ENCODE peak calls at places on chromosomes 13 and 19, in eight cellular contexts. One of them, this sample, is unnamed.

GRCh38 chr19:4303778-4304508 is 455 bp upstream of the FSD1 start:
- DNase-seq in AG08395: no peak
- DNase-seq in left ventricle myocardium superior: no peak
- DNase-seq in ecto neural progenitor cell: no peak
- DNase-seq in RCC 7860: no peak
- DNase-seq in left lung: no peak
- DNase-seq in AG09309: no peak
- DNase-seq in activated CD8-positive, alpha-beta memory T cell treated with anti-CD3 and anti-CD28 coated beads, Interleukin-2, amount 10 ng/mL, durations not matched to agents 7 days and 5 days: peak
- DNase-seq in this sample: no peak

GRCh38 chr13:39364797-39365468 is 238.1 kb downstream of the LHFPL6 start:
- DNase-seq in AG08395: peak
- DNase-seq in left ventricle myocardium superior: no peak
- DNase-seq in ecto neural progenitor cell: no peak
- DNase-seq in RCC 7860: no peak
- DNase-seq in left lung: no peak
- DNase-seq in AG09309: peak
- DNase-seq in activated CD8-positive, alpha-beta memory T cell treated with anti-CD3 and anti-CD28 coated beads, Interleukin-2, amount 10 ng/mL, durations not matched to agents 7 days and 5 days: no peak
- DNase-seq in this sample: no peak

GRCh38 chr19:15288146-15288963 is 44.0 kb downstream of the BRD4 start:
- DNase-seq in AG08395: peak
- DNase-seq in left ventricle myocardium superior: peak
- DNase-seq in ecto neural progenitor cell: no peak
- DNase-seq in RCC 7860: no peak
- DNase-seq in left lung: peak
- DNase-seq in AG09309: no peak
- DNase-seq in activated CD8-positive, alpha-beta memory T cell treated with anti-CD3 and anti-CD28 coated beads, Interleukin-2, amount 10 ng/mL, durations not matched to agents 7 days and 5 days: no peak
- DNase-seq in this sample: no peak

GRCh38 chr19:37928527-37929286 is 21.7 kb downstream of the SIPA1L3 start:
- DNase-seq in AG08395: no peak
- DNase-seq in left ventricle myocardium superior: no peak
- DNase-seq in ecto neural progenitor cell: no peak
- DNase-seq in RCC 7860: no peak
- DNase-seq in left lung: no peak
- DNase-seq in AG09309: no peak
- DNase-seq in activated CD8-positive, alpha-beta memory T cell treated with anti-CD3 and anti-CD28 coated beads, Interleukin-2, amount 10 ng/mL, durations not matched to agents 7 days and 5 days: no peak
- DNase-seq in this sample: no peak

GRCh38 chr19:46697142-46697960 is 19.6 kb downstream of the PRKD2 start:
- DNase-seq in AG08395: peak
- DNase-seq in left ventricle myocardium superior: peak
- DNase-seq in ecto neural progenitor cell: peak
- DNase-seq in RCC 7860: no peak
- DNase-seq in left lung: peak
- DNase-seq in AG09309: no peak
- DNase-seq in activated CD8-positive, alpha-beta memory T cell treated with anti-CD3 and anti-CD28 coated beads, Interleukin-2, amount 10 ng/mL, durations not matched to agents 7 days and 5 days: peak
- DNase-seq in this sample: peak

GRCh38 chr19:15448778-15449619 is 757 bp downstream of the WIZ start:
- DNase-seq in AG08395: peak
- DNase-seq in left ventricle myocardium superior: no peak
- DNase-seq in ecto neural progenitor cell: no peak
- DNase-seq in RCC 7860: no peak
- DNase-seq in left lung: peak
- DNase-seq in AG09309: no peak
- DNase-seq in activated CD8-positive, alpha-beta memory T cell treated with anti-CD3 and anti-CD28 coated beads, Interleukin-2, amount 10 ng/mL, durations not matched to agents 7 days and 5 days: no peak
- DNase-seq in this sample: peak

GRCh38 chr19:51735759-51736449 is 12.1 kb upstream of the HAS1 start:
- DNase-seq in AG08395: peak
- DNase-seq in left ventricle myocardium superior: peak
- DNase-seq in ecto neural progenitor cell: no peak
- DNase-seq in RCC 7860: peak
- DNase-seq in left lung: peak
- DNase-seq in AG09309: peak
- DNase-seq in activated CD8-positive, alpha-beta memory T cell treated with anti-CD3 and anti-CD28 coated beads, Interleukin-2, amount 10 ng/mL, durations not matched to agents 7 days and 5 days: no peak
- DNase-seq in this sample: no peak

GRCh38 chr19:49133621-49134454 is 14.5 kb downstream of the PPFIA3 start:
- DNase-seq in AG08395: peak
- DNase-seq in left ventricle myocardium superior: peak
- DNase-seq in ecto neural progenitor cell: peak
- DNase-seq in RCC 7860: no peak
- DNase-seq in left lung: peak
- DNase-seq in AG09309: no peak
- DNase-seq in activated CD8-positive, alpha-beta memory T cell treated with anti-CD3 and anti-CD28 coated beads, Interleukin-2, amount 10 ng/mL, durations not matched to agents 7 days and 5 days: peak
- DNase-seq in this sample: peak

GRCh38 chr13:20706661-20707060 is 3.2 kb downstream of the IL17D start:
- DNase-seq in AG08395: no peak
- DNase-seq in left ventricle myocardium superior: no peak
- DNase-seq in ecto neural progenitor cell: no peak
- DNase-seq in RCC 7860: no peak
- DNase-seq in left lung: no peak
- DNase-seq in AG09309: no peak
- DNase-seq in activated CD8-positive, alpha-beta memory T cell treated with anti-CD3 and anti-CD28 coated beads, Interleukin-2, amount 10 ng/mL, durations not matched to agents 7 days and 5 days: no peak
- DNase-seq in this sample: no peak

GRCh38 chr13:24185591-24186232 is 25.2 kb downstream of the SPATA13 start:
- DNase-seq in AG08395: no peak
- DNase-seq in left ventricle myocardium superior: no peak
- DNase-seq in ecto neural progenitor cell: no peak
- DNase-seq in RCC 7860: no peak
- DNase-seq in left lung: no peak
- DNase-seq in AG09309: no peak
- DNase-seq in activated CD8-positive, alpha-beta memory T cell treated with anti-CD3 and anti-CD28 coated beads, Interleukin-2, amount 10 ng/mL, durations not matched to agents 7 days and 5 days: no peak
- DNase-seq in this sample: no peak

GRCh38 chr13:28128926-28129325 is 9.4 kb upstream of the PAN3 start:
- DNase-seq in AG08395: no peak
- DNase-seq in left ventricle myocardium superior: no peak
- DNase-seq in ecto neural progenitor cell: no peak
- DNase-seq in RCC 7860: no peak
- DNase-seq in left lung: no peak
- DNase-seq in AG09309: no peak
- DNase-seq in activated CD8-positive, alpha-beta memory T cell treated with anti-CD3 and anti-CD28 coated beads, Interleukin-2, amount 10 ng/mL, durations not matched to agents 7 days and 5 days: no peak
- DNase-seq in this sample: no peak

GRCh38 chr13:109816979-109817275 is 30.5 kb upstream of the IRS2 start:
- DNase-seq in AG08395: peak
- DNase-seq in left ventricle myocardium superior: no peak
- DNase-seq in ecto neural progenitor cell: no peak
- DNase-seq in RCC 7860: no peak
- DNase-seq in left lung: no peak
- DNase-seq in AG09309: no peak
- DNase-seq in activated CD8-positive, alpha-beta memory T cell treated with anti-CD3 and anti-CD28 coated beads, Interleukin-2, amount 10 ng/mL, durations not matched to agents 7 days and 5 days: no peak
- DNase-seq in this sample: no peak

GRCh38 chr19:42024622-42025111 is 30.6 kb upstream of the ATP1A3 start:
- DNase-seq in AG08395: peak
- DNase-seq in left ventricle myocardium superior: peak
- DNase-seq in ecto neural progenitor cell: no peak
- DNase-seq in RCC 7860: no peak
- DNase-seq in left lung: no peak
- DNase-seq in AG09309: peak
- DNase-seq in activated CD8-positive, alpha-beta memory T cell treated with anti-CD3 and anti-CD28 coated beads, Interleukin-2, amount 10 ng/mL, durations not matched to agents 7 days and 5 days: no peak
- DNase-seq in this sample: peak

GRCh38 chr19:49407482-49408015 is 15.7 kb downstream of the PTH2 start:
- DNase-seq in AG08395: no peak
- DNase-seq in left ventricle myocardium superior: no peak
- DNase-seq in ecto neural progenitor cell: no peak
- DNase-seq in RCC 7860: no peak
- DNase-seq in left lung: no peak
- DNase-seq in AG09309: no peak
- DNase-seq in activated CD8-positive, alpha-beta memory T cell treated with anti-CD3 and anti-CD28 coated beads, Interleukin-2, amount 10 ng/mL, durations not matched to agents 7 days and 5 days: no peak
- DNase-seq in this sample: no peak

GRCh38 chr19:13275016-13275722 is 125.0 kb downstream of the IER2 start:
- DNase-seq in AG08395: no peak
- DNase-seq in left ventricle myocardium superior: no peak
- DNase-seq in ecto neural progenitor cell: no peak
- DNase-seq in RCC 7860: peak
- DNase-seq in left lung: no peak
- DNase-seq in AG09309: no peak
- DNase-seq in activated CD8-positive, alpha-beta memory T cell treated with anti-CD3 and anti-CD28 coated beads, Interleukin-2, amount 10 ng/mL, durations not matched to agents 7 days and 5 days: peak
- DNase-seq in this sample: no peak

GRCh38 chr13:113905942-113906341 is 42.1 kb upstream of the GAS6 start:
- DNase-seq in AG08395: no peak
- DNase-seq in left ventricle myocardium superior: peak
- DNase-seq in ecto neural progenitor cell: no peak
- DNase-seq in RCC 7860: no peak
- DNase-seq in left lung: no peak
- DNase-seq in AG09309: no peak
- DNase-seq in activated CD8-positive, alpha-beta memory T cell treated with anti-CD3 and anti-CD28 coated beads, Interleukin-2, amount 10 ng/mL, durations not matched to agents 7 days and 5 days: peak
- DNase-seq in this sample: peak

GRCh38 chr13:23934481-23934880 is 37.2 kb upstream of the C1QTNF9B start:
- DNase-seq in AG08395: no peak
- DNase-seq in left ventricle myocardium superior: no peak
- DNase-seq in ecto neural progenitor cell: no peak
- DNase-seq in RCC 7860: no peak
- DNase-seq in left lung: no peak
- DNase-seq in AG09309: peak
- DNase-seq in activated CD8-positive, alpha-beta memory T cell treated with anti-CD3 and anti-CD28 coated beads, Interleukin-2, amount 10 ng/mL, durations not matched to agents 7 days and 5 days: no peak
- DNase-seq in this sample: no peak

GRCh38 chr19:7288977-7289376 is 5.2 kb downstream of the INSR start:
- DNase-seq in AG08395: no peak
- DNase-seq in left ventricle myocardium superior: no peak
- DNase-seq in ecto neural progenitor cell: no peak
- DNase-seq in RCC 7860: no peak
- DNase-seq in left lung: no peak
- DNase-seq in AG09309: no peak
- DNase-seq in activated CD8-positive, alpha-beta memory T cell treated with anti-CD3 and anti-CD28 coated beads, Interleukin-2, amount 10 ng/mL, durations not matched to agents 7 days and 5 days: no peak
- DNase-seq in this sample: no peak

GRCh38 chr19:17215125-17215971 is at the start of gene USE1:
- DNase-seq in AG08395: peak
- DNase-seq in left ventricle myocardium superior: peak
- DNase-seq in ecto neural progenitor cell: peak
- DNase-seq in RCC 7860: peak
- DNase-seq in left lung: peak
- DNase-seq in AG09309: peak
- DNase-seq in activated CD8-positive, alpha-beta memory T cell treated with anti-CD3 and anti-CD28 coated beads, Interleukin-2, amount 10 ng/mL, durations not matched to agents 7 days and 5 days: peak
- DNase-seq in this sample: peak

GRCh38 chr13:113842336-113843062 is 21.4 kb downstream of the GAS6 start:
- DNase-seq in AG08395: no peak
- DNase-seq in left ventricle myocardium superior: no peak
- DNase-seq in ecto neural progenitor cell: no peak
- DNase-seq in RCC 7860: no peak
- DNase-seq in left lung: no peak
- DNase-seq in AG09309: no peak
- DNase-seq in activated CD8-positive, alpha-beta memory T cell treated with anti-CD3 and anti-CD28 coated beads, Interleukin-2, amount 10 ng/mL, durations not matched to agents 7 days and 5 days: no peak
- DNase-seq in this sample: peak

GRCh38 chr19:40139533-40140287 is 49.0 kb upstream of the ZNF780A start:
- DNase-seq in AG08395: peak
- DNase-seq in left ventricle myocardium superior: no peak
- DNase-seq in ecto neural progenitor cell: no peak
- DNase-seq in RCC 7860: peak
- DNase-seq in left lung: no peak
- DNase-seq in AG09309: peak
- DNase-seq in activated CD8-positive, alpha-beta memory T cell treated with anti-CD3 and anti-CD28 coated beads, Interleukin-2, amount 10 ng/mL, durations not matched to agents 7 days and 5 days: no peak
- DNase-seq in this sample: no peak

GRCh38 chr13:106942558-106942957 is 374.6 kb upstream of the ARGLU1 start:
- DNase-seq in AG08395: no peak
- DNase-seq in left ventricle myocardium superior: no peak
- DNase-seq in ecto neural progenitor cell: no peak
- DNase-seq in RCC 7860: no peak
- DNase-seq in left lung: no peak
- DNase-seq in AG09309: no peak
- DNase-seq in activated CD8-positive, alpha-beta memory T cell treated with anti-CD3 and anti-CD28 coated beads, Interleukin-2, amount 10 ng/mL, durations not matched to agents 7 days and 5 days: no peak
- DNase-seq in this sample: no peak

GRCh38 chr19:34336781-34337271 is 28.2 kb upstream of the GPI start:
- DNase-seq in AG08395: peak
- DNase-seq in left ventricle myocardium superior: no peak
- DNase-seq in ecto neural progenitor cell: no peak
- DNase-seq in RCC 7860: no peak
- DNase-seq in left lung: no peak
- DNase-seq in AG09309: no peak
- DNase-seq in activated CD8-positive, alpha-beta memory T cell treated with anti-CD3 and anti-CD28 coated beads, Interleukin-2, amount 10 ng/mL, durations not matched to agents 7 days and 5 days: peak
- DNase-seq in this sample: no peak

GRCh38 chr19:40242480-40242879 is 16.0 kb upstream of the CCNP start:
- DNase-seq in AG08395: no peak
- DNase-seq in left ventricle myocardium superior: no peak
- DNase-seq in ecto neural progenitor cell: no peak
- DNase-seq in RCC 7860: no peak
- DNase-seq in left lung: peak
- DNase-seq in AG09309: no peak
- DNase-seq in activated CD8-positive, alpha-beta memory T cell treated with anti-CD3 and anti-CD28 coated beads, Interleukin-2, amount 10 ng/mL, durations not matched to agents 7 days and 5 days: no peak
- DNase-seq in this sample: no peak

GRCh38 chr13:42102961-42103688 is 54.7 kb downstream of the DGKH start:
- DNase-seq in AG08395: peak
- DNase-seq in left ventricle myocardium superior: no peak
- DNase-seq in ecto neural progenitor cell: no peak
- DNase-seq in RCC 7860: peak
- DNase-seq in left lung: no peak
- DNase-seq in AG09309: no peak
- DNase-seq in activated CD8-positive, alpha-beta memory T cell treated with anti-CD3 and anti-CD28 coated beads, Interleukin-2, amount 10 ng/mL, durations not matched to agents 7 days and 5 days: no peak
- DNase-seq in this sample: no peak

GRCh38 chr19:29714371-29714952 is 599 bp downstream of the C19orf12 start:
- DNase-seq in AG08395: no peak
- DNase-seq in left ventricle myocardium superior: no peak
- DNase-seq in ecto neural progenitor cell: no peak
- DNase-seq in RCC 7860: no peak
- DNase-seq in left lung: peak
- DNase-seq in AG09309: no peak
- DNase-seq in activated CD8-positive, alpha-beta memory T cell treated with anti-CD3 and anti-CD28 coated beads, Interleukin-2, amount 10 ng/mL, durations not matched to agents 7 days and 5 days: no peak
- DNase-seq in this sample: no peak

GRCh38 chr19:33812388-33813330 is 16.0 kb downstream of the KCTD15 start:
- DNase-seq in AG08395: no peak
- DNase-seq in left ventricle myocardium superior: no peak
- DNase-seq in ecto neural progenitor cell: peak
- DNase-seq in RCC 7860: no peak
- DNase-seq in left lung: no peak
- DNase-seq in AG09309: no peak
- DNase-seq in activated CD8-positive, alpha-beta memory T cell treated with anti-CD3 and anti-CD28 coated beads, Interleukin-2, amount 10 ng/mL, durations not matched to agents 7 days and 5 days: no peak
- DNase-seq in this sample: no peak

GRCh38 chr19:6374179-6374709 is 1.5 kb downstream of the PSPN start:
- DNase-seq in AG08395: no peak
- DNase-seq in left ventricle myocardium superior: peak
- DNase-seq in ecto neural progenitor cell: no peak
- DNase-seq in RCC 7860: no peak
- DNase-seq in left lung: no peak
- DNase-seq in AG09309: no peak
- DNase-seq in activated CD8-positive, alpha-beta memory T cell treated with anti-CD3 and anti-CD28 coated beads, Interleukin-2, amount 10 ng/mL, durations not matched to agents 7 days and 5 days: no peak
- DNase-seq in this sample: peak

GRCh38 chr19:32817252-32817912 is 52.2 kb downstream of the SLC7A9 start:
- DNase-seq in AG08395: no peak
- DNase-seq in left ventricle myocardium superior: no peak
- DNase-seq in ecto neural progenitor cell: no peak
- DNase-seq in RCC 7860: no peak
- DNase-seq in left lung: no peak
- DNase-seq in AG09309: no peak
- DNase-seq in activated CD8-positive, alpha-beta memory T cell treated with anti-CD3 and anti-CD28 coated beads, Interleukin-2, amount 10 ng/mL, durations not matched to agents 7 days and 5 days: no peak
- DNase-seq in this sample: no peak

GRCh38 chr13:48492123-48493075 is 40.5 kb downstream of the RCBTB2 start:
- DNase-seq in AG08395: peak
- DNase-seq in left ventricle myocardium superior: peak
- DNase-seq in ecto neural progenitor cell: no peak
- DNase-seq in RCC 7860: no peak
- DNase-seq in left lung: peak
- DNase-seq in AG09309: peak
- DNase-seq in activated CD8-positive, alpha-beta memory T cell treated with anti-CD3 and anti-CD28 coated beads, Interleukin-2, amount 10 ng/mL, durations not matched to agents 7 days and 5 days: peak
- DNase-seq in this sample: peak

GRCh38 chr19:18232540-18233223 is 6.4 kb upstream of the PDE4C start:
- DNase-seq in AG08395: no peak
- DNase-seq in left ventricle myocardium superior: no peak
- DNase-seq in ecto neural progenitor cell: peak
- DNase-seq in RCC 7860: no peak
- DNase-seq in left lung: no peak
- DNase-seq in AG09309: no peak
- DNase-seq in activated CD8-positive, alpha-beta memory T cell treated with anti-CD3 and anti-CD28 coated beads, Interleukin-2, amount 10 ng/mL, durations not matched to agents 7 days and 5 days: no peak
- DNase-seq in this sample: no peak

GRCh38 chr19:10936661-10937084 is 8.1 kb downstream of the TIMM29 start:
- DNase-seq in AG08395: peak
- DNase-seq in left ventricle myocardium superior: no peak
- DNase-seq in ecto neural progenitor cell: peak
- DNase-seq in RCC 7860: peak
- DNase-seq in left lung: no peak
- DNase-seq in AG09309: peak
- DNase-seq in activated CD8-positive, alpha-beta memory T cell treated with anti-CD3 and anti-CD28 coated beads, Interleukin-2, amount 10 ng/mL, durations not matched to agents 7 days and 5 days: peak
- DNase-seq in this sample: no peak

GRCh38 chr19:13089139-13089856 is 13.4 kb downstream of the LYL1 start:
- DNase-seq in AG08395: no peak
- DNase-seq in left ventricle myocardium superior: no peak
- DNase-seq in ecto neural progenitor cell: no peak
- DNase-seq in RCC 7860: no peak
- DNase-seq in left lung: no peak
- DNase-seq in AG09309: no peak
- DNase-seq in activated CD8-positive, alpha-beta memory T cell treated with anti-CD3 and anti-CD28 coated beads, Interleukin-2, amount 10 ng/mL, durations not matched to agents 7 days and 5 days: no peak
- DNase-seq in this sample: no peak

GRCh38 chr13:113028336-113029060 is 59.5 kb downstream of the MCF2L start:
- DNase-seq in AG08395: no peak
- DNase-seq in left ventricle myocardium superior: no peak
- DNase-seq in ecto neural progenitor cell: no peak
- DNase-seq in RCC 7860: no peak
- DNase-seq in left lung: peak
- DNase-seq in AG09309: no peak
- DNase-seq in activated CD8-positive, alpha-beta memory T cell treated with anti-CD3 and anti-CD28 coated beads, Interleukin-2, amount 10 ng/mL, durations not matched to agents 7 days and 5 days: no peak
- DNase-seq in this sample: no peak

This sample was measured in uterus.